ENCODE peak calls at places on chromosomes 11 and 22, in five cellular contexts. C, O, V, H and B are unnamed samples.

GRCh38 chr22:22552630-22553029 is 6.4 kb downstream of the PRAME start:
- DNase-seq in C (no peak), O (no peak), V (no peak), H (no peak), B (no peak)

GRCh38 chr11:109088061-109088460 is 333.9 kb upstream of the C11orf87 start:
- DNase-seq in C (no peak), O (no peak), V (no peak), H (no peak), B (no peak)

GRCh38 chr11:46446343-46446751 is 54.8 kb upstream of the CHRM4 start:
- DNase-seq in C (no peak), O (no peak), V (peak; percentile 52), H (no peak), B (no peak)

GRCh38 chr11:106426696-106427095 is 349.2 kb downstream of the AASDHPPT start:
- DNase-seq in C (no peak), O (no peak), V (no peak), H (no peak), B (no peak)

GRCh38 chr11:110891411-110891810 is 179.2 kb upstream of the ARHGAP20 start:
- DNase-seq in C (no peak), O (no peak), V (peak; percentile 89), H (no peak), B (no peak)

GRCh38 chr11:92667446-92668165 is 301.8 kb upstream of the MTNR1B start:
- DNase-seq in C (no peak), O (no peak), V (no peak), H (no peak), B (no peak)

GRCh38 chr11:113242767-113243397 is 71.5 kb upstream of the TTC12 start:
- DNase-seq in C (no peak), O (no peak), V (peak; percentile 9), H (no peak), B (no peak)

GRCh38 chr11:10197091-10197490 is 96.9 kb downstream of the SBF2 start:
- DNase-seq in C (no peak), O (no peak), V (peak; percentile 28), H (no peak), B (no peak)

GRCh38 chr11:59556883-59557205 is 45.5 kb downstream of the OR4D9 start:
- DNase-seq in C (no peak), O (no peak), V (no peak), H (no peak), B (no peak)

GRCh38 chr11:46524201-46524600 is 69.6 kb downstream of the AMBRA1 start:
- DNase-seq in C (no peak), O (no peak), V (no peak), H (no peak), B (no peak)

GRCh38 chr22:35966314-35967045 is 62.1 kb downstream of the RBFOX2 start:
- DNase-seq in C (no peak), O (no peak), V (peak; percentile 35), H (no peak), B (no peak)

GRCh38 chr22:45312856-45313255 is 3.1 kb downstream of the FAM118A start:
- DNase-seq in C (no peak), O (no peak), V (no peak), H (no peak), B (no peak)

GRCh38 chr11:110323786-110324185 is 27.4 kb upstream of the RDX start:
- DNase-seq in C (no peak), O (no peak), V (no peak), H (no peak), B (no peak)

GRCh38 chr22:37483594-37484114 is 2.5 kb downstream of the MFNG start:
- DNase-seq in C (no peak), O (no peak), V (no peak), H (no peak), B (no peak)

GRCh38 chr22:49108636-49109315 is 718.9 kb downstream of the BRD1 start:
- DNase-seq in C (no peak), O (no peak), V (no peak), H (no peak), B (no peak)

GRCh38 chr11:44028816-44029506 is 18.8 kb upstream of the ACCSL start:
- DNase-seq in C (no peak), O (no peak), V (no peak), H (no peak), B (no peak)

GRCh38 chr22:43998865-43999264 is 25.2 kb upstream of the PARVB start:
- DNase-seq in C (peak; percentile 21), O (no peak), V (no peak), H (peak; percentile 63), B (peak; percentile 92)

GRCh38 chr11:134512791-134513538 is 100.9 kb upstream of the B3GAT1 start:
- DNase-seq in C (peak; percentile 52), O (no peak), V (no peak), H (no peak), B (no peak)

GRCh38 chr11:66335531-66336233 is 552 bp downstream of the RIN1 start:
- DNase-seq in C (peak; percentile 71), O (no peak), V (peak; percentile 59), H (peak; percentile 72), B (no peak)

GRCh38 chr11:33910261-33910959 is 18.5 kb upstream of the LMO2 start:
- DNase-seq in C (no peak), O (no peak), V (no peak), H (no peak), B (no peak)

GRCh38 chr11:129280027-129280811 is 88.1 kb upstream of the ARHGAP32 start:
- DNase-seq in C (no peak), O (no peak), V (peak; percentile 65), H (no peak), B (no peak)

GRCh38 chr22:50118557-50119168 is 28.9 kb downstream of the MOV10L1 start:
- DNase-seq in C (no peak), O (no peak), V (peak; percentile 100), H (no peak), B (no peak)

DNA sequence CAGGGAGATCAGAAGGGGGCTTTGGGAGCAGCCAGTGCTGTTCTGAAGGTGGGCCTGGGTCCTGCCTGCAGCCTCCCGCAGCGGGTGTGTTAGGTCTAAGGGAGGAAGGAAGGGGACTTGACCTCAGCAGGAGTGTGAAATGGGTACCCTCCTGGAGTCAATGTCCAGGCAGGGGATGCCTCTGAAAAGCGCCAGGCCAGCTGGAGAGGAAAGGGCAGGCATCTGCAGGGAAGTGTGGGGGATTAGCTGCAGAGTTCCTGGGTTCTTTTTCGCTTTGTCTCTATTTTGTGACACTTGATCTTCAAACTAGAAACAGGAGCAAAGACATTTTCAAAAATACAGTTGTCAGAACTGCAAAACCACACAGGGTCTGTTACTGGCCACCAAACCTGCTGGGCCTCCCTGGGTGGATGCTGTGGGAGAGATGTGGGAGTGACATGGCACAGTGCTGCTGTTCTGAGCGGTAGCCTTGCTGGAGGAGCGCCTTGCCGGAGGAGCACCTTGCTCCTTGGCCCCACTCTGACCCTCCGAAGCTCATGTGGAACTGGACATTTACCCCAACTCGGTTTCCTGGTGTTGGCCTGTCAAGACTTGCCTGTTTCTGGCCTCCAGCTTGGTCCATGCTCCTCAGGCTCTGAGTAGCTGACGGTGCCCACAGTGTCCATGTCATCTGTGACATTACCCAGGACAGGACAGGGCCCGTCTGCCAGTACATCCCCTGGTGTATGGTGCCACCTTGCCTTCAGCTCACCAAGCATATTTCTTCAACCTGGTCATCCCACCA is 25.9 kb downstream of the MED15 start:
- DNase-seq in C (no peak), O (no peak), V (no peak), H (no peak), B (no peak)
- TF ChIP-seq CTCF in C (no peak), O (no peak), V (no peak), H (no peak), B (no peak)

GRCh38 chr11:75949023-75949672 is 134.1 kb downstream of the UVRAG start:
- DNase-seq in C (no peak), O (no peak), V (peak; percentile 17), H (no peak), B (no peak)
- H3K27ac ChIP-seq in C (no peak overlapping the region), O (no peak overlapping the region), V (no peak overlapping the region), H (no peak overlapping the region), B (peak overlapping the region; percentile 32)

GRCh38 chr11:67698247-67698646 is 23.8 kb upstream of the ALDH3B2 start:
- DNase-seq in C (no peak), O (no peak), V (no peak), H (no peak), B (no peak)
- TF ChIP-seq CTCF in C (no peak), O (no peak), V (no peak), H (no peak), B (no peak)

GRCh38 chr11:117995472-117995871 is 9.3 kb downstream of the IL10RA start:
- DNase-seq in C (no peak), O (no peak), V (no peak), H (no peak), B (no peak)
- H3K27ac ChIP-seq in C (no peak overlapping the region), O (no peak overlapping the region), V (no peak overlapping the region), H (no peak overlapping the region), B (no peak overlapping the region)

GRCh38 chr11:120167659-120168058 is 29.7 kb upstream of the TRIM29 start:
- DNase-seq in C (peak; percentile 31), O (no peak), V (no peak), H (no peak), B (no peak)

GRCh38 chr11:120169981-120170698 is 32.2 kb upstream of the TRIM29 start:
- DNase-seq in C (peak; percentile 64), O (no peak), V (no peak), H (no peak), B (no peak)

GRCh38 chr11:120170741-120171261 is 32.9 kb upstream of the TRIM29 start:
- DNase-seq in C (peak; percentile 45), O (no peak), V (no peak), H (no peak), B (no peak)

GRCh38 chr11:120168108-120168959 is 30.4 kb upstream of the TRIM29 start:
- DNase-seq in C (peak; percentile 52), O (no peak), V (peak; percentile 37), H (no peak), B (no peak)

GRCh38 chr11:120168960-120169681 is 31.2 kb upstream of the TRIM29 start:
- DNase-seq in C (peak; percentile 83), O (peak; percentile 81), V (peak; percentile 45), H (peak; percentile 81), B (peak; percentile 22)
- TF ChIP-seq CTCF in C (peak; percentile 84), O (peak; percentile 97), V (peak; percentile 83), H (peak; percentile 77), B (peak; percentile 59)

GRCh38 chr11:3942956-3943497 is 87.6 kb downstream of the STIM1 start:
- DNase-seq in C (no peak), O (no peak), V (no peak), H (no peak), B (no peak)

GRCh38 chr11:3944198-3944597 is 88.7 kb downstream of the STIM1 start:
- DNase-seq in C (no peak), O (no peak), V (no peak), H (peak; percentile 58), B (peak; percentile 62)

GRCh38 chr11:3949132-3949531 is 93.7 kb downstream of the STIM1 start:
- DNase-seq in C (no peak), O (no peak), V (no peak), H (no peak), B (peak; percentile 59)

GRCh38 chr11:3947084-3947483 is 91.6 kb downstream of the STIM1 start:
- DNase-seq in C (no peak), O (no peak), V (peak; percentile 67), H (no peak), B (peak; percentile 54)

DNA sequence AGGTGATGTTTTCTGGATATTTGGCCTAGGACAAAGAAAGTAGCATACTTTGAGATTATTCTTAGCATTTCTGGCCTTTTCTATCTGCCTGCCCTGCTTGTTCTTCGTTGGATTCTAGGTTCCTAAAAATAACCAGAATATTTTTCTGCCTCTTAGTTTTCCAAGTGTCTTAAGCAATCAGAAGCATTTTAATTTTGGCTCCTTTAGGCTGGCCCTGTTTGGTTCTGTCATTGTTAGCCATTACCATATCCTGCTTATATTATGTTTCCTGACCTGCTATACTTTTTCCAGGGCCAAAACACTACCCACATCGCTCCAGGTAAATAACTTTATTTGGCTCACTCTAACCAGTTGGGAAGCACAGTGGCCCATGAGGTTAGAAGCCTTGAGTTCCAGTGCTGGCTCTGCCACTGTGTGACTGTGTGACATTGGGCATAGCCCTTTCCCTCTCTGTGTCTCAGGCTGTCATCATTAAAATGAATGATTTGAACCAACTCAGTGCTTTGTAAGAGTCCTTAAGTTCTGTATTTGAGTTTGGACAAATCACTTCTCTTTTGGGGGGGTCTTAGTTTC is 91.1 kb downstream of the STIM1 start:
- DNase-seq in C (no peak), O (no peak), V (no peak), H (no peak), B (no peak)
- H3K27ac ChIP-seq in C (peak overlapping the region; percentile 72), O (peak overlapping the region; percentile 82), V (no peak overlapping the region), H (peak overlapping the region; percentile 79), B (peak overlapping the region; percentile 83)